ENCODE peak calls at places on chromosome 5, in eight cellular contexts. X is choroid plexus epithelial cell, U is left lung, W is GM23338, S is progenitor cell of endocrine pancreas, Y is B cell, L is Peyer's patch, P is mesothelial cell of epicardium. K is an unnamed sample.

GRCh38 chr5:54616031-54616430 is 98.5 kb downstream of the SNX18 start:
- DNase-seq in X (peak; percentile 75), U (no peak), W (no peak), S (no peak), Y (no peak), L (no peak), P (no peak), K (peak; percentile 89)

GRCh38 chr5:92147263-92147662 is 764.1 kb upstream of the ARRDC3 start:
- DNase-seq in X (no peak), U (no peak), W (no peak), S (no peak), Y (no peak), L (no peak), P (no peak), K (no peak)

GRCh38 chr5:126015244-126016054 is 407.8 kb upstream of the GRAMD2B start:
- DNase-seq in X (peak; percentile 38), U (no peak), W (no peak), S (no peak), Y (no peak), L (no peak), P (no peak), K (peak; percentile 16)

GRCh38 chr5:125219710-125220109 is 473.3 kb upstream of the ZNF608 start:
- DNase-seq in X (no peak), U (no peak), W (no peak), S (no peak), Y (no peak), L (no peak), P (no peak), K (no peak)

GRCh38 chr5:127785098-127785927 is 82.1 kb downstream of the CCDC192 start:
- DNase-seq in X (peak; percentile 92), U (no peak), W (no peak), S (no peak), Y (no peak), L (no peak), P (no peak), K (peak; percentile 32)

GRCh38 chr5:35826561-35826960 is 30.1 kb upstream of the IL7R start:
- DNase-seq in X (no peak), U (no peak), W (no peak), S (no peak), Y (no peak), L (no peak), P (no peak), K (no peak)

GRCh38 chr5:147093138-147093537 is 141.7 kb upstream of the STK32A start:
- DNase-seq in X (peak; percentile 83), U (no peak), W (no peak), S (no peak), Y (no peak), L (no peak), P (no peak), K (no peak)

GRCh38 chr5:124755565-124755964 is 9.1 kb upstream of the ZNF608 start:
- DNase-seq in X (peak; percentile 22), U (no peak), W (no peak), S (no peak), Y (no peak), L (no peak), P (no peak), K (no peak)

GRCh38 chr5:103915081-103915480 is 352.5 kb upstream of the NUDT12 start:
- DNase-seq in X (no peak), U (no peak), W (no peak), S (no peak), Y (no peak), L (no peak), P (no peak), K (no peak)

GRCh38 chr5:133861161-133861737 is 107.2 kb downstream of the C5orf15 start:
- DNase-seq in X (no peak), U (no peak), W (no peak), S (no peak), Y (peak; percentile 68), L (peak; percentile 18), P (no peak), K (no peak)

GRCh38 chr5:177071671-177072385 is 14.9 kb upstream of the FGFR4 start:
- DNase-seq in X (peak; percentile 92), U (no peak), W (peak; percentile 96), S (peak; percentile 69), Y (peak; percentile 68), L (no peak), P (no peak), K (peak; percentile 49)

GRCh38 chr5:150616024-150616470 is 24.4 kb upstream of the SYNPO start:
- DNase-seq in X (no peak), U (no peak), W (no peak), S (no peak), Y (no peak), L (peak; percentile 82), P (no peak), K (no peak)

DNA sequence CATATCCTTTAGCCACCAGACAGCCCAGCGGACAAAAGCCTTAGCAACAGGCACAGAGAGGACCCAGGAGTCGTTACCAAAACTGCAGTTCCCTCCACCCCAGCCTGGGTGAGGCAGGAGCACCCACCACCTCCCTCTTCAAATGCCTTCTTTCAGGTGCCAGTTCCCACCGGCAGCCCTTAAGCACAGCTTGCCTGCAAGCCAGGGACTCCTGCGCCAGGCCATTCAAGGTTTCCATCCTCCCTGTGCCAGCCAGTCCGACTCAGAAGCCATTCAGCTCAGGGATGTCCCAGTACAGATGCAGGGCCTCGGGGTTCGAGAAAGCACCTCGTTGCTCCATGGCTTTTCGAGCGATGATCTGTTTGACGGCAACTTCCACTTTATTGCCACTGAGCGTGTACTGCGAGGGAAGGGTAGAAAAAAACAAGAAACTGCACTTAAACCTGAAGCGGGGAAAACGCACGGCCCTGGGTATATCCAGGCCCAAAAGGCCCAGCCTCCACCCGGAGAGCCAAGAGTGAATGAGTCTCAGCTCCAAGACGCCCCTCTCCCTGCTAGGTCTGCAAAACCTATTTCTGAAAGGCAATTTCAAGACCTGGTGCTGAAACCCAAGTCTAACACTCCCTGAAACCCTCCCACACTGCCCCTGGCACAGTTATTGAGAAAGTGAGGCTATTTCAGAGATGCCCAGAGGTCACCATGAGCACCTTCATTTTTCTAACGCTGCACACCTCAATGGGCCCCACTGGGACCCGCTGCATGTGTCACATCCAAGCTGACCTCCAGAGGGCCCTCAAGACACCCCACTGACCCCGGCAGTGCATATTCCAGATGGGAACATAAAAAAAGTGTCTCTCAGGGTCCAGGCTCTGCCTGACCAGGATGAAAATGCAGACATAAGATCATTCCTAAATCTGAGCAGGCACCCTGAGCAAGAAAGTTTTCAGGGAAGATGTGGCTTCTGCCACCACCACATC is 36.8 kb upstream of the ZNF354A start:
- DNase-seq in X (no peak), U (no peak), W (peak; percentile 64), S (no peak), Y (no peak), L (no peak), P (no peak), K (no peak)
- TF ChIP-seq CTCF in X (no peak), U (no peak), W (peak; percentile 55), S (peak; percentile 27), Y (no peak), L (no peak), P (no peak), K (no peak)

GRCh38 chr5:132490484-132491367 is at the start of gene IRF1:
- DNase-seq in X (peak; percentile 97), U (peak; percentile 99), W (peak; percentile 96), S (peak; percentile 86), Y (peak; percentile 98), L (peak; percentile 98), P (peak; percentile 93), K (peak; percentile 93)

GRCh38 chr5:132491368-132492364 is 1.1 kb upstream of the IRF1 start:
- DNase-seq in X (no peak), U (peak; percentile 55), W (peak; percentile 54), S (no peak), Y (peak; percentile 72), L (peak; percentile 63), P (no peak), K (no peak)

GRCh38 chr5:132488590-132488989 is 2.0 kb downstream of the IRF1 start:
- DNase-seq in X (no peak), U (no peak), W (no peak), S (no peak), Y (no peak), L (no peak), P (no peak), K (no peak)

GRCh38 chr5:132489051-132489770 is 1.4 kb downstream of the IRF1 start:
- DNase-seq in X (no peak), U (peak; percentile 67), W (no peak), S (no peak), Y (no peak), L (peak; percentile 53), P (no peak), K (no peak)

DNA sequence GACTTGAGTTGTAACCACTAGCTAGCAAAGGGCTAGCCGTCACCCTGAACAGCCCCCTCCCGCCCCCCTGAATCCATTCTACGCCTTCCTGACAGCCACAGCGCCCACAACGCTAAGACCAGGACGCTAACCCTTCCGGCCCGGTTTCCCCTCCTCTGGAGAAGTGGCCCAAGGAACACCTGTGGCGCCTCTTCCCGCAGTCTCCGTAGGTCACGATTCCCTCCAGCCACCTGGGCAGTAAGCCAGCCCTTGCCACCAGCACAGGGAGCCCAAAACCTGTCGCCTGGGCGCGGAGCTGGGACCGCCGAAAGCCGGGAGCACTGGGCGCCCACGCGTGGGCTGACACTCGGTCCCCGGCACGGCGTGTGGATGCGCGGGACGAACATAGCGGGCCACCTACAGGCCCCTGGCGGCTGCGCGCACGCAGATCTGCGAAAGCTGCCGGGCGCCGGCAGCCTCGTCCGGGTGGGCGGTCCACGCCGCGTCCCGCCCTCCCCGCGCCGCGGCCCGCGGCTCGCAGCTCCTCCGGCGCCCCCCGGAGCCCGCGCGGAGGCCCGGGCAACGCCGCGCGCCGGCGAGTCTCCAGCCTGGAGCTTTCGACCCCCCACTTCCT is 596 bp downstream of the IRF1 start:
- DNase-seq in X (peak; percentile 58), U (peak; percentile 91), W (peak; percentile 68), S (no peak), Y (peak; percentile 83), L (peak; percentile 79), P (no peak), K (no peak)
- TF ChIP-seq CTCF in X (peak; percentile 28), U (no peak), W (no peak), S (peak; percentile 25), Y (peak; percentile 14), L (peak; percentile 19), P (no peak), K (peak; percentile 28)

GRCh38 chr5:160188151-160188967 is 40.9 kb upstream of the FABP6 start:
- DNase-seq in X (peak; percentile 73), U (peak; percentile 84), W (peak; percentile 96), S (peak; percentile 33), Y (no peak), L (peak; percentile 73), P (peak; percentile 56), K (peak; percentile 74)
- TF ChIP-seq CTCF in X (peak; percentile 40), U (no peak), W (peak; percentile 29), S (no peak), Y (no peak), L (no peak), P (no peak), K (peak; percentile 23)

DNA sequence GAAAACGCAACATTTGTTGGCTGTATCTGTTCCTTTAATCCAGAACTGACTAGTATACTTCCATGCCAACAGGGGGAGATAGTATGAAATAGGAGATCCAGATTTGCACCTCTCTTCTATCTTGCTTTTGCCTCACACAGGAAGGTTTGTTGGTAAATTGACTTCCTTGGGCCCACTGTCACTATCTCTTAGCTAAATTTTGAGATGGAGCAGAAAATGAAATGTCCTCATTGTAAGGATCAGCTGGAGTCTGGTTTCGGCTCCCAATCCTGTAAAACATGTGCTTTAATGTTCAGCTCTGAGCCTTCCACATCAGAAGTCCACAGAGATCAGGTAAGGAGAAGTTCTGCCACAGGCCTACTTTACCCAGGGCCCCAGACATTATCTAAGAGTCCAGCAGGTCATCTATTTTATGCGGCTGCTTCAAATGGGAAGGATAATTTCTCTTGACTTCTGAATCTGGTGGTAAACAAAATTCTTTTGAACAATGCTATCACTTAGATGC is 176.8 kb downstream of the FER start:
- DNase-seq in X (no peak), U (no peak), W (peak; percentile 53), S (no peak), Y (no peak), L (no peak), P (no peak), K (no peak)
- TF ChIP-seq CTCF in X (peak; percentile 9), U (no peak), W (peak; percentile 59), S (peak; percentile 24), Y (no peak), L (no peak), P (no peak), K (no peak)